ENCODE peak calls at places on chromosome 3, in six cellular contexts. S is activated gamma-delta T cell treated with Interleukin-2 at 50 U/mL for 16 hours; T is LHCN-M2; L is cardiac muscle cell; Y is activated CD8-positive, alpha-beta memory T cell treated with anti-CD3 and anti-CD28 coated beads for 1 hour; K is stimulated activated CD4-positive, alpha-beta T cell treated with anti-CD3 and anti-CD28 coated beads, Interleukin-4, amount 100 ng/mL, for 1 hour. A is an unnamed sample.

GRCh38 chr3:71838406-71838805 is 53.5 kb upstream of the PROK2 start:
- DNase-seq in S (no peak), T (no peak), L (no peak), Y (no peak), K (no peak), A (no peak)

GRCh38 chr3:184155644-184156521 is 706 bp downstream of the DVL3 start:
- DNase-seq in S (peak), T (no peak), L (peak), Y (no peak), K (peak), A (no peak)

GRCh38 chr3:185764168-185764988 is 60.5 kb downstream of the IGF2BP2 start:
- DNase-seq in S (no peak), T (peak), L (no peak), Y (no peak), K (no peak), A (no peak)

GRCh38 chr3:113812854-113813253 is 25.7 kb upstream of the GRAMD1C start:
- DNase-seq in S (no peak), T (no peak), L (no peak), Y (no peak), K (no peak), A (no peak)

GRCh38 chr3:195204360-195205166 is 66.4 kb downstream of the XXYLT1 start:
- DNase-seq in S (no peak), T (no peak), L (no peak), Y (no peak), K (no peak), A (no peak)

GRCh38 chr3:69439683-69440270 is 53.9 kb upstream of the FRMD4B start:
- DNase-seq in S (no peak), T (peak), L (no peak), Y (no peak), K (no peak), A (no peak)

GRCh38 chr3:149567307-149567861 is 90.4 kb downstream of the WWTR1 start:
- DNase-seq in S (no peak), T (no peak), L (no peak), Y (no peak), K (no peak), A (no peak)

GRCh38 chr3:108099203-108099602 is 8.4 kb upstream of the CD47 start:
- DNase-seq in S (no peak), T (peak), L (no peak), Y (no peak), K (no peak), A (no peak)

GRCh38 chr3:185313693-185314246 is 49.2 kb upstream of the MAP3K13 start:
- DNase-seq in S (no peak), T (no peak), L (no peak), Y (no peak), K (no peak), A (no peak)

GRCh38 chr3:33083958-33084357 is 13.0 kb downstream of the GLB1 start:
- DNase-seq in S (no peak), T (no peak), L (no peak), Y (no peak), K (no peak), A (no peak)

GRCh38 chr3:150451329-150452084 is 43.4 kb downstream of the TSC22D2 start:
- DNase-seq in S (no peak), T (no peak), L (peak), Y (no peak), K (no peak), A (no peak)

GRCh38 chr3:16378920-16379319 is 113.9 kb downstream of the OXNAD1 start:
- DNase-seq in S (no peak), T (peak), L (no peak), Y (no peak), K (no peak), A (no peak)

GRCh38 chr3:195870442-195870841 is 37.9 kb downstream of the TNK2 start:
- DNase-seq in S (no peak), T (peak), L (no peak), Y (no peak), K (no peak), A (no peak)

GRCh38 chr3:50873376-50874157 is 198.8 kb downstream of the DOCK3 start:
- DNase-seq in S (no peak), T (no peak), L (no peak), Y (no peak), K (no peak), A (no peak)

GRCh38 chr3:129572603-129573002 is 29.6 kb downstream of the H1-8 start:
- DNase-seq in S (no peak), T (no peak), L (no peak), Y (no peak), K (no peak), A (no peak)

GRCh38 chr3:187961366-187961765 is 192.6 kb upstream of the LPP start:
- DNase-seq in S (no peak), T (no peak), L (no peak), Y (no peak), K (no peak), A (no peak)

GRCh38 chr3:38989932-38990510 is 61.7 kb downstream of the SCN11A start:
- DNase-seq in S (no peak), T (no peak), L (no peak), Y (no peak), K (no peak), A (no peak)

GRCh38 chr3:62184559-62184958 is 188.8 kb downstream of the FEZF2 start:
- DNase-seq in S (no peak), T (peak), L (no peak), Y (no peak), K (no peak), A (no peak)

GRCh38 chr3:26004205-26004604 is 214.3 kb downstream of the OXSM start:
- DNase-seq in S (no peak), T (no peak), L (peak), Y (no peak), K (no peak), A (no peak)

GRCh38 chr3:127678611-127679533 is 6.1 kb downstream of the ABTB1 start:
- DNase-seq in S (no peak), T (no peak), L (no peak), Y (no peak), K (no peak), A (no peak)

GRCh38 chr3:13277860-13278531 is 142.1 kb downstream of the NUP210 start:
- DNase-seq in S (no peak), T (no peak), L (no peak), Y (no peak), K (no peak), A (no peak)

GRCh38 chr3:24294150-24294549 is 200.5 kb downstream of the THRB start:
- DNase-seq in S (no peak), T (no peak), L (no peak), Y (no peak), K (no peak), A (no peak)

GRCh38 chr3:132448211-132448961 is 31.1 kb downstream of the DNAJC13 start:
- DNase-seq in S (no peak), T (peak), L (peak), Y (no peak), K (no peak), A (no peak)

GRCh38 chr3:106083854-106084253 is 215.0 kb upstream of the CBLB start:
- DNase-seq in S (no peak), T (no peak), L (no peak), Y (no peak), K (no peak), A (no peak)

GRCh38 chr3:13474776-13475303 is 5.3 kb upstream of the HDAC11 start:
- DNase-seq in S (no peak), T (no peak), L (no peak), Y (no peak), K (no peak), A (no peak)

GRCh38 chr3:156211583-156211982 is 91.2 kb downstream of the KCNAB1 start:
- DNase-seq in S (no peak), T (no peak), L (no peak), Y (no peak), K (no peak), A (no peak)

GRCh38 chr3:123365450-123366143 is 83.3 kb downstream of the ADCY5 start:
- DNase-seq in S (no peak), T (no peak), L (peak), Y (no peak), K (no peak), A (no peak)

GRCh38 chr3:183108470-183108869 is 9.2 kb upstream of the MCCC1 start:
- DNase-seq in S (no peak), T (no peak), L (no peak), Y (no peak), K (no peak), A (no peak)

GRCh38 chr3:115581347-115582135 is 41.8 kb upstream of the GAP43 start:
- DNase-seq in S (no peak), T (peak), L (no peak), Y (no peak), K (no peak), A (no peak)

GRCh38 chr3:159787794-159788205 is 200.8 kb upstream of the IL12A start:
- DNase-seq in S (no peak), T (peak), L (no peak), Y (no peak), K (no peak), A (no peak)

GRCh38 chr3:43024183-43024865 is 45.2 kb downstream of the GASK1A start:
- DNase-seq in S (peak), T (no peak), L (no peak), Y (no peak), K (peak), A (no peak)

GRCh38 chr3:141471160-141471559 is 15.7 kb upstream of the RASA2 start:
- DNase-seq in S (no peak), T (peak), L (no peak), Y (no peak), K (no peak), A (no peak)

GRCh38 chr3:144775581-144775980 is 804.0 kb downstream of the DIPK2A start:
- DNase-seq in S (no peak), T (no peak), L (no peak), Y (no peak), K (no peak), A (no peak)

GRCh38 chr3:38643592-38643991 is 5.9 kb downstream of the SCN5A start:
- DNase-seq in S (no peak), T (no peak), L (no peak), Y (no peak), K (no peak), A (no peak)

GRCh38 chr3:40771112-40771511 is 246.4 kb downstream of the ZNF621 start:
- DNase-seq in S (no peak), T (no peak), L (no peak), Y (no peak), K (no peak), A (no peak)

GRCh38 chr3:130828931-130829574 is 64.8 kb upstream of the ATP2C1 start:
- DNase-seq in S (no peak), T (no peak), L (no peak), Y (no peak), K (no peak), A (no peak)

GRCh38 chr3:22495241-22495640 is 707.9 kb upstream of the UBE2E2 start:
- DNase-seq in S (no peak), T (no peak), L (no peak), Y (no peak), K (no peak), A (no peak)

GRCh38 chr3:193594946-193595689 is 2.1 kb downstream of the OPA1 start:
- DNase-seq in S (no peak), T (peak), L (no peak), Y (no peak), K (no peak), A (no peak)